ENCODE peak calls at places on chromosomes 6 and 20, in six cellular contexts. X is substantia nigra; G is activated naive CD8-positive, alpha-beta T cell treated with anti-CD3 and anti-CD28 coated beads, Interleukin-2, amount 50 U/mL, for 24 hours; H is stimulated activated CD4-positive, alpha-beta T cell treated with anti-CD3 and anti-CD28 coated beads, Interleukin-4, amount 100 ng/mL, for 24 hours; J is NCI-H2081; Z is stimulated activated CD8-positive, alpha-beta memory T cell treated with anti-CD3 and anti-CD28 coated beads, Interleukin-7, amount 100 ng/mL, for 4 hours. V is an unnamed sample.

GRCh38 chr20:42161228-42161829 is 543.2 kb upstream of the CHD6 start:
- DNase-seq in G (no peak), Z (no peak), J (no peak), H (no peak), X (no peak), V (no peak)

GRCh38 chr6:120774275-120774674 is 560.0 kb downstream of the TBC1D32 start:
- DNase-seq in Z (no peak), H (no peak), J (no peak), X (no peak), G (no peak), V (no peak)

GRCh38 chr20:59157961-59158541 is 5.6 kb upstream of the ZNF831 start:
- DNase-seq in J (no peak), Z (no peak), X (no peak), G (no peak), H (no peak), V (no peak)

GRCh38 chr6:148451690-148452089 is 109.1 kb downstream of the SASH1 start:
- DNase-seq in X (no peak), G (peak; percentile 16), Z (no peak), H (peak; percentile 27), J (no peak), V (no peak)

GRCh38 chr20:2093200-2093781 is 8.3 kb upstream of the STK35 start:
- DNase-seq in G (peak; percentile 34), X (no peak), J (no peak), H (no peak), Z (no peak), V (peak; percentile 76)

GRCh38 chr6:93721386-93722048 is 302.2 kb upstream of the EPHA7 start:
- DNase-seq in J (peak; percentile 84), H (no peak), Z (no peak), X (no peak), G (no peak), V (peak; percentile 67)

GRCh38 chr20:34516038-34516873 is at the start of gene DYNLRB1:
- DNase-seq in G (peak; percentile 98), H (peak; percentile 97), J (peak; percentile 92), Z (peak; percentile 94), X (peak; percentile 86), V (peak; percentile 95)

GRCh38 chr20:20003088-20003954 is 13.8 kb upstream of the NAA20 start:
- DNase-seq in J (no peak), Z (no peak), X (no peak), G (peak; percentile 23), H (peak; percentile 12), V (no peak)

GRCh38 chr6:3032986-3033385 is 33.3 kb downstream of the NQO2 start:
- DNase-seq in H (no peak), G (no peak), X (no peak), J (no peak), Z (no peak), V (no peak)